ENCODE peak calls at places on chromosomes 11 and 22, in six cellular contexts. One of them, this sample, is unnamed.

GRCh38 chr11:22670803-22671202 is 4.4 kb downstream of the GAS2 start:
- DNase-seq in HepG2: peak
- DNase-seq in A549: peak
- DNase-seq in endothelial cell of umbilical vein: peak
- DNase-seq in GM12878: no peak
- DNase-seq in K562: no peak
- DNase-seq in this sample: peak

GRCh38 chr22:33699176-33699575 is 221.1 kb downstream of the LARGE1 start:
- DNase-seq in HepG2: no peak
- DNase-seq in A549: no peak
- DNase-seq in endothelial cell of umbilical vein: no peak
- DNase-seq in GM12878: no peak
- DNase-seq in K562: no peak
- DNase-seq in this sample: no peak

GRCh38 chr11:2180775-2181370 is 9.3 kb upstream of the TH start:
- DNase-seq in HepG2: no peak
- DNase-seq in A549: no peak
- DNase-seq in endothelial cell of umbilical vein: no peak
- DNase-seq in GM12878: no peak
- DNase-seq in K562: no peak
- DNase-seq in this sample: no peak

GRCh38 chr11:8809605-8810272 is 101.2 kb upstream of the AKIP1 start:
- DNase-seq in HepG2: peak
- DNase-seq in A549: no peak
- DNase-seq in endothelial cell of umbilical vein: no peak
- DNase-seq in GM12878: no peak
- DNase-seq in K562: no peak
- DNase-seq in this sample: no peak

GRCh38 chr22:50531546-50532352 is 1.9 kb upstream of the TYMP start:
- DNase-seq in HepG2: no peak
- DNase-seq in A549: peak
- DNase-seq in endothelial cell of umbilical vein: peak
- DNase-seq in GM12878: no peak
- DNase-seq in K562: no peak
- DNase-seq in this sample: peak

GRCh38 chr22:30996462-30996861 is 27.4 kb downstream of the TUG1 start:
- DNase-seq in HepG2: no peak
- DNase-seq in A549: no peak
- DNase-seq in endothelial cell of umbilical vein: no peak
- DNase-seq in GM12878: no peak
- DNase-seq in K562: no peak
- DNase-seq in this sample: peak

GRCh38 chr11:68146010-68146540 is 24.9 kb upstream of the CHKA start:
- DNase-seq in HepG2: peak
- DNase-seq in A549: peak
- DNase-seq in endothelial cell of umbilical vein: peak
- DNase-seq in GM12878: no peak
- DNase-seq in K562: no peak
- DNase-seq in this sample: no peak

GRCh38 chr22:44777364-44777756 is 25.0 kb downstream of the ARHGAP8 start:
- DNase-seq in HepG2: no peak
- DNase-seq in A549: no peak
- DNase-seq in endothelial cell of umbilical vein: no peak
- DNase-seq in GM12878: no peak
- DNase-seq in K562: no peak
- DNase-seq in this sample: no peak

GRCh38 chr22:32801436-32802290 is at the start of gene TIMP3:
- DNase-seq in HepG2: no peak
- DNase-seq in A549: peak
- DNase-seq in endothelial cell of umbilical vein: no peak
- DNase-seq in GM12878: no peak
- DNase-seq in K562: peak
- DNase-seq in this sample: peak

GRCh38 chr11:103086461-103086860 is 5.5 kb downstream of the DCUN1D5 start:
- DNase-seq in HepG2: no peak
- DNase-seq in A549: no peak
- DNase-seq in endothelial cell of umbilical vein: no peak
- DNase-seq in GM12878: no peak
- DNase-seq in K562: peak
- DNase-seq in this sample: no peak

GRCh38 chr11:103091024-103091423 is 936 bp downstream of the DCUN1D5 start:
- DNase-seq in HepG2: peak
- DNase-seq in A549: peak
- DNase-seq in endothelial cell of umbilical vein: peak
- DNase-seq in GM12878: no peak
- DNase-seq in K562: peak
- DNase-seq in this sample: peak

GRCh38 chr11:103097279-103097678 is 5.3 kb upstream of the DCUN1D5 start:
- DNase-seq in HepG2: no peak
- DNase-seq in A549: no peak
- DNase-seq in endothelial cell of umbilical vein: no peak
- DNase-seq in GM12878: no peak
- DNase-seq in K562: no peak
- DNase-seq in this sample: no peak

GRCh38 chr11:103091441-103091809 is 535 bp downstream of the DCUN1D5 start:
- DNase-seq in HepG2: peak
- DNase-seq in A549: peak
- DNase-seq in endothelial cell of umbilical vein: peak
- DNase-seq in GM12878: no peak
- DNase-seq in K562: no peak
- DNase-seq in this sample: peak

GRCh38 chr11:103091810-103092524 is at the start of gene DCUN1D5:
- DNase-seq in HepG2: peak
- DNase-seq in A549: peak
- DNase-seq in endothelial cell of umbilical vein: peak
- DNase-seq in GM12878: peak
- DNase-seq in K562: peak
- DNase-seq in this sample: peak
- TF ChIP-seq POLR2A in HepG2: peak
- TF ChIP-seq POLR2A in A549: peak
- TF ChIP-seq POLR2A in endothelial cell of umbilical vein: peak
- TF ChIP-seq POLR2A in GM12878: peak
- TF ChIP-seq POLR2A in K562: peak
- TF ChIP-seq POLR2A in this sample: peak

GRCh38 chr22:24587251-24587650 is 5.6 kb downstream of the LRRC75B start:
- DNase-seq in HepG2: no peak
- DNase-seq in A549: no peak
- DNase-seq in endothelial cell of umbilical vein: no peak
- DNase-seq in GM12878: no peak
- DNase-seq in K562: no peak
- DNase-seq in this sample: no peak
- TF ChIP-seq MYC in HepG2: no peak
- TF ChIP-seq MYC in A549: no peak
- TF ChIP-seq MYC in endothelial cell of umbilical vein: no peak
- TF ChIP-seq MYC in GM12878: no peak
- TF ChIP-seq MYC in K562: no peak
- TF ChIP-seq MYC in this sample: no peak

GRCh38 chr11:123690490-123690889 is 36.1 kb upstream of the SCN3B start:
- DNase-seq in HepG2: no peak
- DNase-seq in A549: peak
- DNase-seq in endothelial cell of umbilical vein: no peak
- DNase-seq in GM12878: no peak
- DNase-seq in K562: no peak
- DNase-seq in this sample: no peak

GRCh38 chr11:123700774-123701173 is 40.7 kb downstream of the ZNF202 start:
- DNase-seq in HepG2: no peak
- DNase-seq in A549: no peak
- DNase-seq in endothelial cell of umbilical vein: no peak
- DNase-seq in GM12878: no peak
- DNase-seq in K562: no peak
- DNase-seq in this sample: peak

GRCh38 chr11:123694551-123694950 is 40.1 kb upstream of the SCN3B start:
- DNase-seq in HepG2: no peak
- DNase-seq in A549: no peak
- DNase-seq in endothelial cell of umbilical vein: no peak
- DNase-seq in GM12878: no peak
- DNase-seq in K562: no peak
- DNase-seq in this sample: peak

GRCh38 chr11:123702137-123702536 is 39.3 kb downstream of the ZNF202 start:
- DNase-seq in HepG2: no peak
- DNase-seq in A549: no peak
- DNase-seq in endothelial cell of umbilical vein: no peak
- DNase-seq in GM12878: peak
- DNase-seq in K562: no peak
- DNase-seq in this sample: peak

DNA sequence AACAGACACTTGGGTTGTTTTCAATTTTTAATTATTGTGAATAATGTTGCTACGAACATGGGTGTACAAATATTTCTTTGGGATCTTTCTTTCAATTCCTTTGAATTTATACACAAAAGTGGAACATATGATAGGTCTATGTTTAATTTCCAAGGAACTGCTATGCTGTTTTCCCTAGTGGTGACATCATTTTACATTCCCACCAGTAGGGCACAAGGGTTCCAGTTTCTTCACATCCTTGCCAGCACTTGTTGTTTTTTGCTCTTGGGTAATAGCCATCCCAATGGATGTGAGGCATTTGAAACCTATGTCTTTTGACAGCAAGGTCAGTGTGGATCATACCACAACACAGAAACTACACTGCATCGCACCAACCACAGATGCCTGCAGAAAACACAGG is 41.8 kb upstream of the SCN3B start:
- DNase-seq in HepG2: no peak
- DNase-seq in A549: no peak
- DNase-seq in endothelial cell of umbilical vein: no peak
- DNase-seq in GM12878: no peak
- DNase-seq in K562: no peak
- DNase-seq in this sample: no peak
- TF ChIP-seq CTCF in HepG2: no peak
- TF ChIP-seq CTCF in A549: no peak
- TF ChIP-seq CTCF in endothelial cell of umbilical vein: no peak
- TF ChIP-seq CTCF in GM12878: no peak
- TF ChIP-seq CTCF in K562: no peak
- TF ChIP-seq CTCF in this sample: no peak

DNA sequence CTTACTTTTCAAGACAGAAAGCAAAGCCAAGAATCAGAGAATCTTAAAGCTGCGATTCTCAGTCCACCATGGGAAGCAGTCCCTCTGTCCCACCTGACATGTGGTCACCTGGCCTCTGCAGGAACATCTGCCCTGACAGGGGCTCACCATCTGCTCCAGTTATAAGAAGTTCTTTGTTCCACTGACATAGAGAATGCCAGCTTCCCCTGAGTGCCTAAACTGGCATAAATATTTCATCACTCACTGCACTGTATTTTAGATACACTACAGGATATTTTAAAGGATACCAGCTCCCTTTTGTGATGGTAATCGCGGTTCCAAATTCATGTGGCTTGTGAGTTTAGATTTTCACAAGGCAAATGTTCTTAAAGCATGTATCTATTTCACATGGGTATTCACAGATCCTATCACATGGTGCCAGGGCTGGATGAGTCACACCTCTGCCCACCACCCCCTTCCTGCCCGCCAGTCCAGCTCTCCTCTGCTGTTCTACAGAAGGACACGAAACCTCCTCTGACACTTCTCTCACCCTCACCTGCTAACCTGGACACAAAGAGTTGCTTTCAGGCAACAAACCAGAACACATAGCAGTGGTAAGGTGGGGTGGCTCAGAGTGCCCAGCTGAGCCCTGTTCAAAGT is 105.5 kb downstream of the KCNC1 start:
- DNase-seq in HepG2: no peak
- DNase-seq in A549: no peak
- DNase-seq in endothelial cell of umbilical vein: no peak
- DNase-seq in GM12878: no peak
- DNase-seq in K562: no peak
- DNase-seq in this sample: peak
- TF ChIP-seq POLR2A in HepG2: no peak
- TF ChIP-seq POLR2A in A549: no peak
- TF ChIP-seq POLR2A in endothelial cell of umbilical vein: no peak
- TF ChIP-seq POLR2A in GM12878: no peak
- TF ChIP-seq POLR2A in K562: no peak
- TF ChIP-seq POLR2A in this sample: no peak